ENCODE peak calls at places on chromosomes 7 and 10, in eight cellular contexts. P, B, H, O, Q, K, S and X are unnamed samples.

GRCh38 chr7:125383324-125383723 is 453.7 kb upstream of the POT1 start:
- DNase-seq in H (no peak), Q (no peak), P (no peak), K (no peak), O (no peak), B (no peak), S (no peak), X (no peak)

GRCh38 chr10:89567566-89568245 is 32.3 kb upstream of the SLC16A12 start:
- DNase-seq in H (no peak), K (no peak), O (no peak), S (no peak), B (no peak), P (no peak), Q (no peak), X (no peak)

GRCh38 chr10:24793648-24794379 is 70.1 kb upstream of the ARHGAP21 start:
- DNase-seq in S (no peak), O (no peak), P (no peak), Q (peak), H (no peak), K (no peak), B (no peak), X (no peak)

GRCh38 chr7:22231806-22232205 is 125.1 kb downstream of the RAPGEF5 start:
- DNase-seq in O (no peak), H (no peak), K (no peak), S (no peak), Q (no peak), B (no peak), P (no peak), X (no peak)

GRCh38 chr10:49349390-49349789 is 46.5 kb downstream of the DRGX start:
- DNase-seq in H (no peak), S (no peak), Q (no peak), B (no peak), P (no peak), K (no peak), O (no peak), X (no peak)

GRCh38 chr10:34254596-34254995 is 560.5 kb downstream of the PARD3 start:
- DNase-seq in B (no peak), P (no peak), Q (peak), O (no peak), S (no peak), K (no peak), H (no peak), X (no peak)

GRCh38 chr10:73889014-73889413 is 14.7 kb upstream of the CAMK2G start:
- DNase-seq in Q (peak), K (no peak), S (no peak), P (no peak), H (no peak), B (no peak), O (no peak), X (peak)

GRCh38 chr10:70958396-70958795 is 70.0 kb upstream of the PCBD1 start:
- DNase-seq in O (no peak), Q (peak), H (no peak), S (no peak), K (no peak), B (no peak), P (no peak), X (no peak)

GRCh38 chr10:71769279-71769823 is 4.0 kb downstream of the VSIR start:
- DNase-seq in Q (no peak), O (no peak), S (no peak), P (no peak), H (no peak), K (no peak), B (no peak), X (peak)

GRCh38 chr10:86319626-86320025 is 47.0 kb downstream of the GRID1 start:
- DNase-seq in B (no peak), P (no peak), S (no peak), O (no peak), H (no peak), Q (no peak), K (no peak), X (no peak)

GRCh38 chr10:110175406-110175805 is 32.0 kb upstream of the MXI1 start:
- DNase-seq in H (no peak), Q (peak), P (no peak), S (no peak), B (no peak), O (no peak), K (no peak), X (no peak)

GRCh38 chr10:120420421-120420820 is 36.6 kb upstream of the PLPP4 start:
- DNase-seq in O (no peak), H (no peak), K (no peak), P (no peak), S (no peak), B (no peak), Q (peak), X (no peak)

GRCh38 chr7:159068893-159069448 is 75.7 kb downstream of the VIPR2 start:
- DNase-seq in Q (no peak), S (no peak), H (no peak), P (no peak), B (no peak), K (no peak), O (no peak), X (no peak)

GRCh38 chr10:74947781-74948401 is 121.5 kb downstream of the KAT6B start:
- DNase-seq in Q (no peak), P (no peak), K (no peak), S (no peak), B (no peak), H (no peak), O (no peak), X (no peak)

GRCh38 chr10:118958559-118958958 is 71.0 kb upstream of the NANOS1 start:
- DNase-seq in S (no peak), Q (no peak), O (no peak), H (no peak), K (no peak), P (no peak), B (no peak), X (no peak)